ENCODE peak calls at places on chromosomes 11 and 22, in ten cellular contexts. One of them, this sample, is unnamed.

GRCh38 chr22:40451230-40451629 is 80.8 kb downstream of the SGSM3 start:
- DNase-seq in sigmoid colon: no peak
- DNase-seq in adrenal gland: no peak
- DNase-seq in endodermal cell: no peak
- DNase-seq in lower leg skin: no peak
- DNase-seq in upper lobe of right lung: no peak
- DNase-seq in GM23338: no peak
- DNase-seq in left ventricle myocardium inferior: peak
- DNase-seq in mucosa of descending colon: no peak
- DNase-seq in fibroblast of mammary gland: no peak
- DNase-seq in this sample: no peak

GRCh38 chr22:46781291-46781690 is 18.8 kb downstream of the TBC1D22A start:
- DNase-seq in sigmoid colon: no peak
- DNase-seq in adrenal gland: no peak
- DNase-seq in endodermal cell: no peak
- DNase-seq in lower leg skin: no peak
- DNase-seq in upper lobe of right lung: no peak
- DNase-seq in GM23338: no peak
- DNase-seq in left ventricle myocardium inferior: no peak
- DNase-seq in mucosa of descending colon: peak
- DNase-seq in fibroblast of mammary gland: no peak
- DNase-seq in this sample: no peak

GRCh38 chr11:80815752-80816453 is 1375.1 kb upstream of the TENM4 start:
- DNase-seq in sigmoid colon: no peak
- DNase-seq in adrenal gland: no peak
- DNase-seq in endodermal cell: no peak
- DNase-seq in lower leg skin: no peak
- DNase-seq in upper lobe of right lung: no peak
- DNase-seq in GM23338: no peak
- DNase-seq in left ventricle myocardium inferior: no peak
- DNase-seq in mucosa of descending colon: no peak
- DNase-seq in fibroblast of mammary gland: no peak
- DNase-seq in this sample: no peak

GRCh38 chr11:22392561-22392960 is 54.4 kb downstream of the SLC17A6 start:
- DNase-seq in sigmoid colon: no peak
- DNase-seq in adrenal gland: no peak
- DNase-seq in endodermal cell: no peak
- DNase-seq in lower leg skin: no peak
- DNase-seq in upper lobe of right lung: no peak
- DNase-seq in GM23338: no peak
- DNase-seq in left ventricle myocardium inferior: no peak
- DNase-seq in mucosa of descending colon: no peak
- DNase-seq in fibroblast of mammary gland: no peak
- DNase-seq in this sample: no peak

GRCh38 chr22:34851918-34852662 is 213.9 kb upstream of the ISX start:
- DNase-seq in sigmoid colon: no peak
- DNase-seq in adrenal gland: no peak
- DNase-seq in endodermal cell: no peak
- DNase-seq in lower leg skin: peak
- DNase-seq in upper lobe of right lung: no peak
- DNase-seq in GM23338: peak
- DNase-seq in left ventricle myocardium inferior: no peak
- DNase-seq in mucosa of descending colon: no peak
- DNase-seq in fibroblast of mammary gland: no peak
- DNase-seq in this sample: no peak

GRCh38 chr11:101126551-101127347 is 2.9 kb downstream of the PGR start:
- DNase-seq in sigmoid colon: no peak
- DNase-seq in adrenal gland: peak
- DNase-seq in endodermal cell: peak
- DNase-seq in lower leg skin: peak
- DNase-seq in upper lobe of right lung: no peak
- DNase-seq in GM23338: peak
- DNase-seq in left ventricle myocardium inferior: peak
- DNase-seq in mucosa of descending colon: no peak
- DNase-seq in fibroblast of mammary gland: peak
- DNase-seq in this sample: no peak

GRCh38 chr11:86136542-86136941 is 67.7 kb upstream of the PICALM start:
- DNase-seq in sigmoid colon: no peak
- DNase-seq in adrenal gland: no peak
- DNase-seq in endodermal cell: no peak
- DNase-seq in lower leg skin: no peak
- DNase-seq in upper lobe of right lung: no peak
- DNase-seq in GM23338: no peak
- DNase-seq in left ventricle myocardium inferior: no peak
- DNase-seq in mucosa of descending colon: no peak
- DNase-seq in fibroblast of mammary gland: no peak
- DNase-seq in this sample: no peak

GRCh38 chr11:70091651-70092050 is 13.5 kb downstream of the ANO1 start:
- DNase-seq in sigmoid colon: no peak
- DNase-seq in adrenal gland: no peak
- DNase-seq in endodermal cell: no peak
- DNase-seq in lower leg skin: no peak
- DNase-seq in upper lobe of right lung: no peak
- DNase-seq in GM23338: no peak
- DNase-seq in left ventricle myocardium inferior: no peak
- DNase-seq in mucosa of descending colon: no peak
- DNase-seq in fibroblast of mammary gland: no peak
- DNase-seq in this sample: no peak

GRCh38 chr11:86313793-86314192 is 11.8 kb downstream of the HIKESHI start:
- DNase-seq in sigmoid colon: no peak
- DNase-seq in adrenal gland: no peak
- DNase-seq in endodermal cell: no peak
- DNase-seq in lower leg skin: no peak
- DNase-seq in upper lobe of right lung: no peak
- DNase-seq in GM23338: no peak
- DNase-seq in left ventricle myocardium inferior: no peak
- DNase-seq in mucosa of descending colon: no peak
- DNase-seq in fibroblast of mammary gland: no peak
- DNase-seq in this sample: no peak

GRCh38 chr11:73386026-73386425 is 9.8 kb downstream of the RELT start:
- DNase-seq in sigmoid colon: peak
- DNase-seq in adrenal gland: no peak
- DNase-seq in endodermal cell: no peak
- DNase-seq in lower leg skin: no peak
- DNase-seq in upper lobe of right lung: peak
- DNase-seq in GM23338: no peak
- DNase-seq in left ventricle myocardium inferior: peak
- DNase-seq in mucosa of descending colon: peak
- DNase-seq in fibroblast of mammary gland: no peak
- DNase-seq in this sample: no peak

GRCh38 chr22:25759825-25760231 is 17.8 kb downstream of the MYO18B start:
- DNase-seq in sigmoid colon: no peak
- DNase-seq in adrenal gland: no peak
- DNase-seq in endodermal cell: no peak
- DNase-seq in lower leg skin: no peak
- DNase-seq in upper lobe of right lung: no peak
- DNase-seq in GM23338: no peak
- DNase-seq in left ventricle myocardium inferior: no peak
- DNase-seq in mucosa of descending colon: no peak
- DNase-seq in fibroblast of mammary gland: peak
- DNase-seq in this sample: no peak

GRCh38 chr11:15969281-15969680 is 387.1 kb downstream of the SOX6 start:
- DNase-seq in sigmoid colon: peak
- DNase-seq in adrenal gland: peak
- DNase-seq in endodermal cell: peak
- DNase-seq in lower leg skin: no peak
- DNase-seq in upper lobe of right lung: no peak
- DNase-seq in GM23338: no peak
- DNase-seq in left ventricle myocardium inferior: peak
- DNase-seq in mucosa of descending colon: no peak
- DNase-seq in fibroblast of mammary gland: peak
- DNase-seq in this sample: peak

GRCh38 chr11:60119708-60120107 is 31.2 kb downstream of the MS4A2 start:
- DNase-seq in sigmoid colon: no peak
- DNase-seq in adrenal gland: no peak
- DNase-seq in endodermal cell: no peak
- DNase-seq in lower leg skin: no peak
- DNase-seq in upper lobe of right lung: no peak
- DNase-seq in GM23338: no peak
- DNase-seq in left ventricle myocardium inferior: no peak
- DNase-seq in mucosa of descending colon: no peak
- DNase-seq in fibroblast of mammary gland: no peak
- DNase-seq in this sample: no peak

GRCh38 chr22:50585238-50585637 is 2.6 kb upstream of the CHKB start:
- DNase-seq in sigmoid colon: no peak
- DNase-seq in adrenal gland: no peak
- DNase-seq in endodermal cell: no peak
- DNase-seq in lower leg skin: no peak
- DNase-seq in upper lobe of right lung: no peak
- DNase-seq in GM23338: no peak
- DNase-seq in left ventricle myocardium inferior: no peak
- DNase-seq in mucosa of descending colon: no peak
- DNase-seq in fibroblast of mammary gland: no peak
- DNase-seq in this sample: no peak

GRCh38 chr11:64032050-64032449 is 3.7 kb upstream of the FLRT1 start:
- DNase-seq in sigmoid colon: no peak
- DNase-seq in adrenal gland: no peak
- DNase-seq in endodermal cell: no peak
- DNase-seq in lower leg skin: no peak
- DNase-seq in upper lobe of right lung: no peak
- DNase-seq in GM23338: no peak
- DNase-seq in left ventricle myocardium inferior: no peak
- DNase-seq in mucosa of descending colon: no peak
- DNase-seq in fibroblast of mammary gland: peak
- DNase-seq in this sample: no peak

DNA sequence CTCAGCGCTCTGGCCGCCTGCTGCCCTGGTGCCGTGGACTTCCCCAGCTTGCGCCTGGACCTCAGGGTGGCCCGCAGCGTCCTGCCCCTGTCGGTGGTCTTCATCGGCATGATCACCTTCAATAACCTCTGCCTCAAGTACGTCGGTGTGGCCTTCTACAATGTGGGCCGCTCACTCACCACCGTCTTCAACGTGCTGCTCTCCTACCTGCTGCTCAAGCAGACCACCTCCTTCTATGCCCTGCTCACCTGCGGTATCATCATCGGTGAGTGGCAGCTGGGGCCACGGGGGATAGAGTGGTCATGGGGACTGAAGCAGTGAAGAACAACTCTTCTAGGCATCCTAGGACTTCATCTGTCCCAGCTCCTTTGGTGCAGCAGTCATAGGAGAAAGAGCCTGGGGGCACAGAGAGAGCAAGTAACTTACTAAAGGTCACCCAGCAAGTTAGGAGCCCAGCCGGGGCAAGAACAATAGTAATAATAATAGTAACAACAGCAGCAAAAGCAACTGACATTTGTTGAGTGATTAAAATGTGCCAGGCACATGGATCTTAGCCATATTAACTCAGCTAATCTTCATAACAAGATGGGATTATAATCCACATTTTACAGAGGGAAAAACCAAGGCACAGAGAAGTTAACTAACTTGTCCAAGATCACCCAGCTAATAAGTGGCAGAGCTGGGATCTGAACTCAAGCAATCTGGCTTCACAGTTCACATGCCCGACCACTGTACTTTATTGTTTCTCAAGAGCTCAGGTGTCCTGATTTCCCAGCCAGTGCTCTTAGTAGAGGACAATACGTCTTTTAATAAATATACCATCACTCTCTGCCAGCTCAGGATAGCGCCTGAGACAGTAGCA is 1.4 kb downstream of the SLC35C1 start:
- DNase-seq in sigmoid colon: no peak
- DNase-seq in adrenal gland: no peak
- DNase-seq in endodermal cell: no peak
- DNase-seq in lower leg skin: peak
- DNase-seq in upper lobe of right lung: no peak
- DNase-seq in GM23338: no peak
- DNase-seq in left ventricle myocardium inferior: no peak
- DNase-seq in mucosa of descending colon: no peak
- DNase-seq in fibroblast of mammary gland: no peak
- DNase-seq in this sample: no peak
- H3K4me3 ChIP-seq in sigmoid colon: peak
- H3K4me3 ChIP-seq in adrenal gland: peak
- H3K4me3 ChIP-seq in endodermal cell: peak
- H3K4me3 ChIP-seq in lower leg skin: no peak
- H3K4me3 ChIP-seq in upper lobe of right lung: peak
- H3K4me3 ChIP-seq in GM23338: peak
- H3K4me3 ChIP-seq in left ventricle myocardium inferior: peak
- H3K4me3 ChIP-seq in mucosa of descending colon: no peak
- H3K4me3 ChIP-seq in fibroblast of mammary gland: peak
- H3K4me3 ChIP-seq in this sample: peak

DNA sequence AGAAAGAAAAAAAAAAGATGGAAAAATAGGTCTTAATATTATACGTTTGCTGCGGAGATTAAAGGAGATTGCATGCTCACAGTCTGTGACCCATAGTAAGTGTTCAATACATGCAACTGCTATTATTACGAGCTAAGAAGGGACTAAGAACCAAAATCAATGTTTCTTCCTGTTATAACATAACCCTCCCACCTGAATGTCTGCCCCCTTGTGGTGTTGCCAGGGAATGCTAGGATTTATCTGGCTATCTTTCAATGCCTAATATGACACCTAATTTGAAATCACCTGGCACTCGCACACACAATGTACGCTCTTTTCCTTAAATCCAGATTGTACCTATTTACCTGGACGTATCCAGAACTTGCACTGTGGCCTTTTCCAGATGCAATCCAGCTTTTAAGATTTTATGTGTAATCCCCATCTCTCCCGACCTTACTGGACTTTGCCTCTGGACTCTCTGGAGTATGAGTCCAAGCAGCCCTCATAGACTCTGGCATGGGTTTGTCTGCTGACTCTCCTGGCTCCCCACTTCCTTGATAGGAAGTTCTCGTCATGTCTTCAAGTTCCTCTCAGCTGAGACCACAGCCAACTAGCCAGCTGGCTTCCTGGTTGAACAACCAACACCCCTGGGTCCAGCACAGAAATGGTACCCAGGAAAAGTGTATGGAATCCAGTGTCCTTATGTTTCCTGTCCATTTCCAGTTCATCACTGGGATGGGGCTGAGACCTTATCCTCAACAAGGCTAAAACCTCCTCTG is 151.5 kb downstream of the CCDC34 start:
- DNase-seq in sigmoid colon: no peak
- DNase-seq in adrenal gland: no peak
- DNase-seq in endodermal cell: peak
- DNase-seq in lower leg skin: no peak
- DNase-seq in upper lobe of right lung: no peak
- DNase-seq in GM23338: peak
- DNase-seq in left ventricle myocardium inferior: peak
- DNase-seq in mucosa of descending colon: no peak
- DNase-seq in fibroblast of mammary gland: no peak
- DNase-seq in this sample: no peak
- TF ChIP-seq CTCF in sigmoid colon: no peak
- TF ChIP-seq CTCF in adrenal gland: no peak
- TF ChIP-seq CTCF in endodermal cell: peak
- TF ChIP-seq CTCF in lower leg skin: no peak
- TF ChIP-seq CTCF in upper lobe of right lung: peak
- TF ChIP-seq CTCF in GM23338: peak
- TF ChIP-seq CTCF in left ventricle myocardium inferior: peak
- TF ChIP-seq CTCF in mucosa of descending colon: no peak
- TF ChIP-seq CTCF in fibroblast of mammary gland: peak
- TF ChIP-seq CTCF in this sample: peak

GRCh38 chr11:124934862-124935547 is 842 bp downstream of the HEPACAM start:
- DNase-seq in sigmoid colon: no peak
- DNase-seq in adrenal gland: no peak
- DNase-seq in endodermal cell: no peak
- DNase-seq in lower leg skin: no peak
- DNase-seq in upper lobe of right lung: no peak
- DNase-seq in GM23338: peak
- DNase-seq in left ventricle myocardium inferior: no peak
- DNase-seq in mucosa of descending colon: no peak
- DNase-seq in fibroblast of mammary gland: peak
- DNase-seq in this sample: no peak
- H3K4me3 ChIP-seq in sigmoid colon: no peak
- H3K4me3 ChIP-seq in adrenal gland: no peak
- H3K4me3 ChIP-seq in endodermal cell: no peak
- H3K4me3 ChIP-seq in lower leg skin: no peak
- H3K4me3 ChIP-seq in upper lobe of right lung: no peak
- H3K4me3 ChIP-seq in GM23338: no peak
- H3K4me3 ChIP-seq in left ventricle myocardium inferior: no peak
- H3K4me3 ChIP-seq in mucosa of descending colon: no peak
- H3K4me3 ChIP-seq in fibroblast of mammary gland: no peak
- H3K4me3 ChIP-seq in this sample: no peak

GRCh38 chr11:129375731-129376657 is at the start of gene BARX2:
- DNase-seq in sigmoid colon: no peak
- DNase-seq in adrenal gland: peak
- DNase-seq in endodermal cell: peak
- DNase-seq in lower leg skin: no peak
- DNase-seq in upper lobe of right lung: peak
- DNase-seq in GM23338: peak
- DNase-seq in left ventricle myocardium inferior: peak
- DNase-seq in mucosa of descending colon: peak
- DNase-seq in fibroblast of mammary gland: peak
- DNase-seq in this sample: no peak
- TF ChIP-seq CTCF in sigmoid colon: no peak
- TF ChIP-seq CTCF in adrenal gland: peak
- TF ChIP-seq CTCF in endodermal cell: peak
- TF ChIP-seq CTCF in lower leg skin: no peak
- TF ChIP-seq CTCF in upper lobe of right lung: no peak
- TF ChIP-seq CTCF in GM23338: peak
- TF ChIP-seq CTCF in left ventricle myocardium inferior: peak
- TF ChIP-seq CTCF in mucosa of descending colon: peak
- TF ChIP-seq CTCF in fibroblast of mammary gland: peak
- TF ChIP-seq CTCF in this sample: no peak